ENCODE peak calls at places on chromosomes 1 and 21, in eight cellular contexts. V, T, I, N, M, E, Z and G are unnamed samples.

GRCh38 chr1:223652436-223652901 is 13.0 kb downstream of the CAPN8 start:
- DNase-seq in N (peak), T (no peak), E (no peak), V (no peak), Z (no peak), M (peak), I (no peak), G (no peak)

GRCh38 chr1:181113061-181113695 is 24.7 kb downstream of the IER5 start:
- DNase-seq in V (peak), E (no peak), Z (no peak), N (no peak), T (no peak), I (no peak), M (no peak), G (no peak)

GRCh38 chr21:44699502-44700001 is 2.6 kb downstream of the KRTAP10-12 start:
- DNase-seq in T (no peak), V (no peak), I (no peak), Z (no peak), E (no peak), N (no peak), M (no peak), G (no peak)

GRCh38 chr1:71046891-71047634 is 553 bp downstream of the PTGER3 start:
- DNase-seq in Z (no peak), E (no peak), V (peak), N (peak), M (peak), T (no peak), I (peak), G (peak)

GRCh38 chr1:98962156-98962555 is 42.5 kb downstream of the PLPPR5 start:
- DNase-seq in T (no peak), N (no peak), V (no peak), E (no peak), Z (no peak), M (no peak), I (no peak), G (no peak)

GRCh38 chr1:4664601-4665000 is 10.2 kb downstream of the AJAP1 start:
- DNase-seq in T (no peak), M (no peak), N (no peak), E (no peak), Z (no peak), V (no peak), I (no peak), G (no peak)

GRCh38 chr1:194292912-194293311 is 1106.5 kb upstream of the B3GALT2 start:
- DNase-seq in Z (no peak), T (no peak), E (no peak), N (no peak), V (no peak), M (no peak), I (no peak), G (no peak)

GRCh38 chr1:6002714-6003501 is 10.7 kb upstream of the NPHP4 start:
- DNase-seq in Z (no peak), I (no peak), E (no peak), N (no peak), V (no peak), T (no peak), M (peak), G (no peak)

GRCh38 chr1:20726932-20727745 is 5.4 kb downstream of the SH2D5 start:
- DNase-seq in E (no peak), V (no peak), N (no peak), T (no peak), Z (no peak), I (no peak), M (no peak), G (no peak)